ENCODE peak calls at places on chromosome 12, in four cellular contexts. V is transverse colon, G is fibroblast of pulmonary artery, E is IMR-90. D is an unnamed sample.

GRCh38 chr12:5480953-5481300 is 49.0 kb downstream of the NTF3 start:
- DNase-seq in V (no peak), G (no peak), E (no peak), D (no peak)

GRCh38 chr12:121781751-121782615 is 11.5 kb downstream of the RHOF start:
- DNase-seq in G (no peak), E (peak), V (no peak), D (peak)

GRCh38 chr12:106894774-106895173 is 60.9 kb upstream of the TMEM263 start:
- DNase-seq in G (no peak), V (no peak), E (peak), D (no peak)

GRCh38 chr12:64124511-64125197 is 97.4 kb downstream of the KICS2 start:
- DNase-seq in V (no peak), G (peak), E (peak), D (no peak)

GRCh38 chr12:50211392-50212070 is 44.4 kb upstream of the CERS5 start:
- DNase-seq in G (peak), V (no peak), E (no peak), D (no peak)

GRCh38 chr12:103841690-103842584 is 903 bp upstream of the NT5DC3 start:
- DNase-seq in V (no peak), E (peak), G (no peak), D (peak)

GRCh38 chr12:109686523-109686922 is 27.1 kb upstream of the FAM222A start:
- DNase-seq in G (no peak), E (no peak), V (no peak), D (no peak)

GRCh38 chr12:98909749-98910148 is 264.7 kb downstream of the APAF1 start:
- DNase-seq in G (no peak), V (no peak), E (no peak), D (peak)

GRCh38 chr12:3553681-3554546 is 62.9 kb downstream of the PRMT8 start:
- DNase-seq in V (no peak), E (no peak), G (no peak), D (no peak)

GRCh38 chr12:21371050-21371449 is 1.7 kb upstream of the IAPP start:
- DNase-seq in E (no peak), V (no peak), G (no peak), D (no peak)

GRCh38 chr12:106301611-106302321 is 767 bp upstream of the TCP11L2 start:
- DNase-seq in G (peak), E (peak), V (peak), D (peak)

GRCh38 chr12:22056607-22057006 is 10.6 kb downstream of the CMAS start:
- DNase-seq in G (no peak), V (no peak), E (no peak), D (no peak)

GRCh38 chr12:113432976-113433375 is 10.8 kb downstream of the SDSL start:
- DNase-seq in E (no peak), V (no peak), G (no peak), D (no peak)

GRCh38 chr12:121128908-121129704 is 3.6 kb upstream of the P2RX7 start:
- DNase-seq in V (peak), E (peak), G (peak), D (peak)

GRCh38 chr12:19203539-19204506 is 74.3 kb downstream of the PLEKHA5 start:
- DNase-seq in E (no peak), V (no peak), G (no peak), D (no peak)

GRCh38 chr12:401235-402126 is at the start of gene CCDC77:
- DNase-seq in E (peak), G (peak), V (peak), D (peak)

GRCh38 chr12:33828326-33828725 is 194.0 kb upstream of the ALG10 start:
- DNase-seq in E (no peak), G (no peak), V (no peak), D (peak)

GRCh38 chr12:80353254-80353653 is 90.8 kb upstream of the PTPRQ start:
- DNase-seq in V (no peak), G (peak), E (peak), D (peak)

GRCh38 chr12:106780010-106780625 is 5.6 kb downstream of the RIC8B start:
- DNase-seq in E (peak), G (peak), V (no peak), D (peak)

GRCh38 chr12:15788266-15789214 is 648 bp downstream of the EPS8 start:
- DNase-seq in G (peak), E (peak), V (peak), D (peak)

GRCh38 chr12:92403210-92404175 is 257.8 kb upstream of the BTG1 start:
- DNase-seq in G (no peak), E (no peak), V (peak), D (no peak)

GRCh38 chr12:122003646-122004611 is 17.8 kb upstream of the BCL7A start:
- DNase-seq in G (peak), V (peak), E (no peak), D (no peak)

GRCh38 chr12:123660328-123660727 is 10.6 kb upstream of the TCTN2 start:
- DNase-seq in G (peak), V (no peak), E (peak), D (peak)

GRCh38 chr12:42129595-42130204 is 15.0 kb downstream of the GXYLT1 start:
- DNase-seq in G (peak), E (peak), V (peak), D (peak)

GRCh38 chr12:12786716-12787601 is 1.5 kb downstream of the APOLD1 start:
- DNase-seq in V (peak), E (peak), G (peak), D (peak)
- TF ChIP-seq CTCF in V (peak), E (no peak), G (no peak), D (peak)

GRCh38 chr12:71353607-71354006 is 86.0 kb upstream of the LGR5 start:
- DNase-seq in V (no peak), E (no peak), G (no peak), D (no peak)
- TF ChIP-seq CTCF in V (no peak), E (no peak), G (no peak), D (no peak)

DNA sequence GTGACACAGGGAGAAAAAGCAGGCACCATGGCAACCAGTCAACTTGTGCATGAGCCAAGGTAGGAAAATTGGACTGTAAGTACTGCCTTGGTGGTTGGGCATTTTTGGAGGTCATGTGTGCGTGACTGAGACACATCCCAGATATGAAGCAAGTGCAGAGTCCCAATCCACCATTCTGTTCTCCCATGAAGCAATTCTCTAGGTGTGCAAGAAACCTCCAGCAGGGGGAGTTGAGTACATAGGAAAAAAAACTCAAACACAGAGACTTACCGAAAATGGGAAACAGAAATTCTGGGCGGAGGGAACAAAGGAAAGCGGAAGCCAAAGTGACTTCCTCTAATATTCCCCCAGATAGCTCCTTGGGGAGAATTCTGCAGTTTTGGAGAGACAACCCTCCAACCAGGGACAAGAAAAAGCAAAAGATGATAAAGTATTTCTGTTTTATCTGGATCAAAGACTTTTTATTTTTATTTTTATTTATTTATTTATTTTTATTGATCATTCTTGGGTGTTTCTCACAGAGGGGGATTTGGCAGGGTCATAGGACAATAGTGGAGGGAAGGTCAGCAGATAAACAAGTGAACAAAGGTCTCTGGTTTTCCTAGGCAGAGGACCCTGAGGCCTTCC is 76.9 kb downstream of the APOBEC1 start:
- DNase-seq in E (peak), G (peak), V (peak), D (peak)
- TF ChIP-seq CTCF in E (peak), G (peak), V (no peak), D (peak)

GRCh38 chr12:57769594-57769993 is 2.3 kb downstream of the METTL1 start:
- DNase-seq in G (no peak), V (no peak), E (no peak), D (no peak)

GRCh38 chr12:57770734-57771133 is 1.2 kb downstream of the METTL1 start:
- DNase-seq in V (no peak), E (no peak), G (no peak), D (no peak)

GRCh38 chr12:57771271-57771872 is 533 bp downstream of the METTL1 start:
- DNase-seq in V (peak), G (peak), E (peak), D (peak)

GRCh38 chr12:57772429-57773322 is at the start of gene EEF1AKMT3:
- DNase-seq in V (peak), G (peak), E (peak), D (peak)

GRCh38 chr12:57771873-57772428 is at the start of gene METTL1:
- DNase-seq in G (peak), V (peak), E (peak), D (peak)
- TF ChIP-seq CTCF in G (no peak), V (no peak), E (no peak), D (no peak)

DNA sequence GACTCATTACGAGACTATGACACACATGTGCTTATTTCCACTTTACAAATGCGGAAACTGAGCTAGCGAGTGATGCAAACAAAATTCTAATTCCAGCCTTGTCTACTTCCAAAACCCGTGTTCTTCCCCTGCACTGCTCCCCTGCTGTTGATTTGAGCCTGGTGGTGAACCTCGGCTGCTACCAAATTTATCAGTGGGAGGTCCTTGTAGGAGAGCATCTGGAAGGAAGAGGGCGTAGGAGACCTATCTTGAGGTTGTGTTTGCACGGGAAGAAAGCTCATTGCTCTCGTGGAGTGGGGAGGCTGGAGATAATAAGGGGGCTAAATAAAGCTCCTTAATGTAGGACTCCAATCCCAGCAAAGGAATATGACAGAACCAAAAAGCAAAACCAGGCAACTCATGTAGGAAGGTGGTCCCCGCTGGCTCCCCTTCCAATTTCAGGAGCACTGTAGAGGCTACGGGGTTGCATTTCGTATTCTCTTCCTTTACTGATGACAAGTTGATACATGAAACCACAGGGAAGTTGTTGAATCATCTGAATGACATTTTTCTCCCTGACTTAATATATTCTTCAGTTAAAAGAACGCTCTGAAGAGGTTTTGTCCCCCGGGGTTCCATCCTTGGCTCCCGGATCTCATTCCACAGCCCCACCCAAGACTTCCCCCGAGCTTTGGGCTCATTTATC is 52.6 kb downstream of the FZD10 start:
- DNase-seq in V (no peak), G (no peak), E (no peak), D (peak)
- TF ChIP-seq CTCF in V (no peak), G (no peak), E (no peak), D (no peak)

GRCh38 chr12:12725086-12725955 is 8.2 kb downstream of the CDKN1B start:
- DNase-seq in V (peak), G (peak), E (peak), D (peak)
- TF ChIP-seq CTCF in V (no peak), G (no peak), E (no peak), D (no peak)